ENCODE peak calls at places on chromosomes 11 and 22, in five cellular contexts. Y is HAP-1, Q is body of pancreas, P is fibroblast of lung, R is psoas muscle. J is an unnamed sample. For H3K9me3, the result is how much of the 10 kb centered on the place peaks cover.

GRCh38 chr11:111348147-111348546 is 30.9 kb downstream of the POU2AF1 start:
- DNase-seq in R (no peak), Q (no peak), Y (no peak), P (no peak), J (no peak)

GRCh38 chr11:10382518-10382917 is 72.5 kb upstream of the AMPD3 start:
- DNase-seq in P (no peak), Y (no peak), R (no peak), Q (no peak), J (peak)

GRCh38 chr11:10087186-10087585 is 206.8 kb downstream of the SBF2 start:
- DNase-seq in Q (no peak), Y (no peak), P (no peak), R (no peak), J (no peak)

GRCh38 chr11:112958670-112959069 is 2.5 kb upstream of the NCAM1 start:
- DNase-seq in P (peak), Q (no peak), Y (no peak), R (no peak), J (peak)

GRCh38 chr11:116446542-116446941 is 326.2 kb downstream of the BUD13 start:
- DNase-seq in Q (no peak), Y (peak), R (no peak), P (no peak), J (no peak)

GRCh38 chr11:43316451-43316850 is 4.7 kb downstream of the API5 start:
- DNase-seq in Y (no peak), Q (no peak), P (no peak), R (no peak), J (no peak)

GRCh38 chr11:101346591-101346990 is 217.0 kb upstream of the PGR start:
- DNase-seq in P (peak), Q (no peak), R (no peak), Y (no peak), J (no peak)

GRCh38 chr11:75264971-75265370 is 24.4 kb downstream of the TPBGL start:
- DNase-seq in P (no peak), R (no peak), Y (no peak), Q (no peak), J (no peak)

GRCh38 chr11:66020212-66020611 is 6.1 kb downstream of the CATSPER1 start:
- DNase-seq in P (no peak), R (no peak), Q (no peak), Y (no peak), J (no peak)

GRCh38 chr11:69193151-69193550 is 37.4 kb downstream of the SMIM38 start:
- DNase-seq in P (no peak), Q (no peak), Y (no peak), R (no peak), J (no peak)

GRCh38 chr11:32426819-32427615 is 8.3 kb downstream of the WT1 start:
- DNase-seq in P (no peak), Y (no peak), Q (no peak), R (no peak), J (no peak)

GRCh38 chr11:87181143-87181542 is 143.4 kb downstream of the TMEM135 start:
- DNase-seq in P (no peak), R (no peak), Y (no peak), Q (no peak), J (no peak)

GRCh38 chr22:45268958-45269844 is 15.5 kb upstream of the UPK3A start:
- DNase-seq in Q (peak), P (peak), R (peak), Y (peak), J (peak)

GRCh38 chr11:117640041-117640440 is 157.0 kb downstream of the DSCAML1 start:
- DNase-seq in Y (no peak), R (no peak), Q (no peak), P (no peak), J (no peak)

GRCh38 chr11:11324090-11324489 is 29.0 kb downstream of the CSNK2A3 start:
- DNase-seq in Q (no peak), Y (no peak), R (no peak), P (no peak), J (no peak)

GRCh38 chr11:72833792-72834501 is 19.7 kb downstream of the ATG16L2 start:
- DNase-seq in Y (no peak), Q (no peak), P (peak), R (no peak), J (no peak)

GRCh38 chr11:122721964-122722266 is 66.4 kb downstream of the UBASH3B start:
- DNase-seq in R (no peak), Y (no peak), P (peak), Q (no peak), J (no peak)

GRCh38 chr11:38460901-38461300 is 1862.9 kb upstream of the RAG2 start:
- DNase-seq in Q (peak), P (peak), Y (peak), R (no peak), J (peak)

GRCh38 chr11:1223346-1224108 is 661 bp downstream of the MUC5B start:
- DNase-seq in P (no peak), Y (no peak), Q (no peak), R (peak), J (no peak)

GRCh38 chr11:74388678-74389327 is 9.4 kb downstream of the PGM2L1 start:
- DNase-seq in Y (no peak), P (peak), R (no peak), Q (peak), J (peak)

GRCh38 chr11:43311791-43312607 is at the start of gene API5:
- DNase-seq in P (peak), Q (peak), R (peak), Y (peak), J (peak)

GRCh38 chr11:43870981-43871550 is 9.6 kb upstream of the ALKBH3 start:
- DNase-seq in P (no peak), R (no peak), Q (no peak), Y (no peak), J (no peak)

GRCh38 chr22:50522208-50522805 is 3.1 kb downstream of the SCO2 start:
- DNase-seq in R (no peak), P (no peak), Q (no peak), Y (no peak), J (no peak)

GRCh38 chr22:37549704-37550059 is 10.6 kb upstream of the CDC42EP1 start:
- DNase-seq in P (peak), R (peak), Y (no peak), Q (peak), J (peak)

GRCh38 chr11:47532597-47533213 is 20.2 kb downstream of the CELF1 start:
- DNase-seq in P (no peak), Y (no peak), R (no peak), Q (no peak), J (no peak)

GRCh38 chr11:82790723-82791487 is 57.2 kb upstream of the FAM181B start:
- DNase-seq in P (peak), Y (no peak), Q (no peak), R (no peak), J (no peak)

GRCh38 chr11:68357568-68357967 is 45.2 kb downstream of the LRP5 start:
- DNase-seq in P (no peak), Q (no peak), R (no peak), Y (no peak), J (no peak)

GRCh38 chr11:62841361-62842170 is 2.2 kb upstream of the WDR74 start:
- DNase-seq in Y (peak), R (peak), P (peak), Q (peak), J (peak)
- H3K4me3 ChIP-seq in Y (peak), R (peak), P (peak), Q (no peak), J (peak)

DNA sequence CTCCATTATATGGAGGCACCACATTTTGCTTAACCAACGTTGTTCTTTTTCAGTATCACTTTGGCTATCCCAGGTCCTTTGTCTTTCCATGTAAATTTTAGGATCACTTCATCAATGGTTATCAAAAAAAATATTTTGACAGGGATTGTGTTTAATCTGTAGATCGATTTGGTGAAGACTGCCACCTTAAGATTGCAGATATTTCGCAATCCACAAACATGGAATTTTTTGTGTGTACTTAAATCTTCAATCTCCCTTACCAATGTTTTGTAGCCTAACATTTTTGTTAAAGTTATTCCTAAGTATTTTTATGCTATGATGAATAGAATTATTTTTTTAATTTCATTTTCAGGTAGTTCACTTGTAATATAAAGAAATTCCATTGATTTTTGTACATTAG is 18.6 kb downstream of the PLAAT5 start:
- DNase-seq in P (no peak), R (no peak), Q (no peak), Y (no peak), J (no peak)
- H3K9me3 ChIP-seq in P (under half), R (under half), Q (under half), Y (under half), J (under half)

GRCh38 chr11:94708642-94709041 is 59.5 kb upstream of the AMOTL1 start:
- DNase-seq in Q (no peak), R (no peak), Y (no peak), P (no peak), J (no peak)

GRCh38 chr11:94705419-94705818 is 62.7 kb upstream of the AMOTL1 start:
- DNase-seq in Q (peak), Y (no peak), P (no peak), R (no peak), J (peak)

GRCh38 chr11:94702481-94702880 is 65.7 kb upstream of the AMOTL1 start:
- DNase-seq in P (no peak), Q (no peak), Y (no peak), R (no peak), J (no peak)

GRCh38 chr11:94708176-94708575 is 60.0 kb upstream of the AMOTL1 start:
- DNase-seq in Q (no peak), P (no peak), Y (no peak), R (no peak), J (no peak)

GRCh38 chr11:94706211-94706610 is 61.9 kb upstream of the AMOTL1 start:
- DNase-seq in P (no peak), Y (no peak), Q (peak), R (no peak), J (peak)
- H3K4me3 ChIP-seq in P (no peak), Y (no peak), Q (no peak), R (peak), J (peak)

GRCh38 chr22:47884775-47885174 is 1122.3 kb downstream of the TBC1D22A start:
- DNase-seq in R (no peak), Q (no peak), Y (no peak), P (no peak), J (no peak)

GRCh38 chr22:47879346-47879745 is 1116.9 kb downstream of the TBC1D22A start:
- DNase-seq in R (no peak), P (no peak), Y (no peak), Q (no peak), J (no peak)

GRCh38 chr22:47888807-47889206 is 1126.4 kb downstream of the TBC1D22A start:
- DNase-seq in P (no peak), R (no peak), Y (no peak), Q (no peak), J (no peak)

GRCh38 chr22:47884200-47884599 is 1121.8 kb downstream of the TBC1D22A start:
- DNase-seq in Y (no peak), P (no peak), Q (no peak), R (no peak), J (no peak)

DNA sequence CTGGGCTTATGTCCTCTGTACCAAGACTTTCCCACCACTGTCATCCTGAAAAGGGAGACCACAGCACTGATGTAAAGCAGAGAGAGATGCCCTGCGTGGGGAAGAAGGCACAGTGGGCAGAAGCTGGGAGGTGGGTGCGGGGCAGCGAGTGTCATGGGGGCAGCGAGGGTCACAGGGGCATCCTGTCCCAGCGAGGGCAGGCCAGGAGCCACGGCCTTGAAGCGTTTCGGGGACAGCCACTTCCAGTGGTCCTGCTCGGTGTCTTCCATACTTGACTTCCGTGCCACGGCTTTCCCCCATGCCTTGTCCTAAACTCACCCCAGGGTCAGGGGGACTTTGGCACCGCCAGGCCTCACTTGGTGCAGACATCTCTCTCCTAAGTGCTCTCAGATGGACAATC is 1121.3 kb downstream of the TBC1D22A start:
- DNase-seq in P (no peak), R (no peak), Q (no peak), Y (no peak), J (no peak)
- H3K9me3 ChIP-seq in P (under half), R (under half), Q (under half), Y (under half), J (under half)

DNA sequence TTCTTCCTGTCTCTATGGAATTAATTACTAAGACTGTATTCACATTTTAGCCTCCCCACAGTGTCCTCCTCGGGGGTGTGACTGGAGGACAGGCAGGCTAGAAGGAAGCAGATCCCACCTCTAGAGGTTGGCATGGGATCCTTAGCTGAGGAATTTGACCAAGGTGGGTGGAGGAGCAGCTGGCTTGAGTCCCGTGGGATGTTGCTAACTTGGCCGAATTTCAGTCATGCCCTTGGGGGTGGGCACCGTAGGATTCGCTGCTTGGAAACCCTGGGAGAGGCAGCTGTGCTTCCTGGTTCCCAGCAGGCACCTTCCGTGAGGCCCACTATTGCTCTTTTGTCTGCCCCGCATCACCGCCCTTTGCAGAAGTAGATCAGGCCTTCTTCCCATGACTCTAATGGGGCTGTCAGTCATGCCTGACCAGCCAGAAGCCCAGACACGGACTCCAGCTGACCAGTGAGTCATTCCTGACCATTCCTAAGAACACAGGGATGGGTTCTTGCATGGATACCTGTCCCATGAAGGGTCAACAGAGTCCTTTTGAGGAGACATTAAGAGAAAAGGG is 292.3 kb upstream of the SYN3 start:
- DNase-seq in Y (no peak), P (no peak), R (no peak), Q (no peak), J (no peak)
- H3K4me3 ChIP-seq in Y (no peak), P (no peak), R (no peak), Q (no peak), J (no peak)

DNA sequence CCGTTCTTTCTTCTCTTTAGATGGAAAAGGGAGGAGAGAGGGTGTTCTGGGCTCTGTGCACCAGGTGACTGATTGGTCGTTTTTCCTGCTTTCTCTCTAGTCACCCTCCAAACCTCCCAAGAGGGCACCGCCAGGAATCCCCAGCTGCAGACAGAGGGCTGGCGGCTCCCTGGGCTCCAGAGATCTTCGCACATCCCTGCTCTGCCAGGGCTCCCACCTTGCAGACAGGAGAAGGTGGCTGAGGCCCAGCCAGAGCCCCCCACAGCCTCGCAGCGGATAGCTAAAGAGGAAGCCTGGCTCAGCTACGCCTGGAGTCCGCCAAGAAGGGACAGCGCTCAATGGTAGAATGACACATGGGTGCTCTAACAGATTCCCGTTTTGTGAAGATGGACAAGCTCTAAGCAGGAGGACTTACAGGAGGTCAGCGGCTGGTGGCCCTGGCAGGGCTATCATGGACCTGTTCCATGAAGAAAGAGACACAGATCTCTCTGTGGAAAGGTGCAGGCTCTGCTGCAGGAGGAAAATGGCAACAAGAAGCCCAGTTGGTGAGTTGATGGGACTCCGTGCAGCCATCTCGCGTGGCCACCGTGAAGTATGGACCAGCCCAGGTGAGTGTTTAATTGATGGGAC is 976.9 kb downstream of the BRD1 start:
- DNase-seq in Y (no peak), R (no peak), Q (no peak), P (no peak), J (no peak)
- H3K9me3 ChIP-seq in Y (under half), R (under half), Q (under half), P (under half), J (under half)

DNA sequence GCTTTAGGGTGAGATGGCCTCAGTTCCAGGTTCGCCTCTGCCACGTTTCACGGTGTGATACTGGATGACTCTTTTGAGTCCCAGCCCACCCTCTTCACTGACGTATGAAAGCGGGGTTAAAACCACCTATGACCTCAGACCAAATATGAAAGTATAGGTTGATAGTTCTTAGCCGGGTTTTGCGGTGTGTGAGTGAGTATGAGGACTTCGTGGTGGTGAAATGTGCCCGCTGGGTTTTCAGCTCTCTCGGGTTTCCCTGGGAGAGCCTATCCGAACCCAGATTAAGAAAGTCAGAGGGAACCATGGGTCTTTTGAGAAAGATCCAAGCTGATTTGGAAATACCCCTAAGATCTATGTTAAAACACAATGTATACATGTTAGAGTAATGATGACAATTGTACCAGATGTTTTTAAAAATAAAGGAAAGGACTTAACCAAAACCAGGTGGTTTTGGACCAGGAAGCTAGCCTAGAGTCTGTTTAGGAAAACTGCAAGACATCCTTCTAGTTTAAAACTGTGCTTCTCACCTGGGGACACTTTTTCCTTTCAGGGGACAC is 25.8 kb upstream of the ST3GAL4 start:
- DNase-seq in P (no peak), R (no peak), Y (no peak), Q (no peak), J (no peak)
- H3K4me3 ChIP-seq in P (no peak), R (no peak), Y (no peak), Q (no peak), J (no peak)

DNA sequence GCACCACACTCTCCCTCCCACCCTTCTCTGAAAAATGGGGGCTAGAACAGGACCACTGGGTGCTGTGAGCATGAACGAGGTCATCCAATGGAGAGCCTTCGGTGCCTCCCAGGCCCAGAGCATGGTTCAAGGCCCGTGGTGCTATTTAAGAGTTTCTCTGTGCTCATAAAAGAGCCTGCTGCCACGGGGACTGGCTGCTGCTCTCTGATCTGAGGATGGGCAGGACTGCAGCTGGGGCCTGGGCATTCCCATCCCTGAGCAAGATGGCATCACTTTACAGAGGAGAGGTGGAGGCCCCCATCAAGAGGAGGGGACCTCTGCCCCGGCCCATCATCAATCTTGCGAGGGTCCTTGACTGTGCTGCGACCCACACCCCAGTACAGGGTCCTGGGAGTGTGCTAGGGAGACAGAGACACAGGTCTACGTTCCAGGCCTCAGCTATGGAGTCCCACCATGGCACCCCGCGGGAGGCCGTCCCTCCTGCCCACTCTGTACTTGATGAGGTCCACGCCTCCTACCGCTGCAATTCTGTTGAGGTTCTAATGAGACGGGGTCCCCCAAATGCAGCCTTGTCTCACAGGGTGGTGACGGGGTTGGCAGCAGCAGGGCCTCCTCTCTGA is 405.5 kb downstream of the SHANK2 start:
- DNase-seq in Q (no peak), Y (no peak), R (no peak), P (no peak), J (no peak)
- H3K9me3 ChIP-seq in Q (under half), Y (under half), R (under half), P (under half), J (under half)

J was measured in MG63.